ENCODE peak calls at places on chromosomes 1 and 21, in four cellular contexts. H, A, D and E are unnamed samples.

GRCh38 chr1:149986486-149987296 is 23.8 kb downstream of the OTUD7B start:
- DNase-seq in H (no peak), A (no peak), D (no peak), E (no peak)

GRCh38 chr1:231918239-231919015 is 291.8 kb downstream of the DISC1 start:
- DNase-seq in A (no peak), H (peak; percentile 11), D (no peak), E (no peak)

GRCh38 chr21:41961282-41961701 is 7.5 kb upstream of the C2CD2 start:
- DNase-seq in A (no peak), D (no peak), H (peak; percentile 78), E (no peak)

GRCh38 chr21:26307640-26308039 is 137.1 kb upstream of the APP start:
- DNase-seq in A (no peak), H (no peak), D (no peak), E (no peak)

GRCh38 chr1:43367026-43367903 is 546 bp downstream of the ELOVL1 start:
- DNase-seq in A (no peak), D (peak; percentile 46), H (peak; percentile 91), E (peak; percentile 17)

GRCh38 chr1:187762109-187762508 is 933.4 kb downstream of the PLA2G4A start:
- DNase-seq in A (no peak), D (no peak), H (no peak), E (no peak)

GRCh38 chr1:19007491-19008441 is 51.3 kb upstream of the IFFO2 start:
- DNase-seq in D (no peak), H (no peak), A (no peak), E (no peak)

GRCh38 chr1:107480548-107480947 is 339.7 kb downstream of the NTNG1 start:
- DNase-seq in H (no peak), D (no peak), A (no peak), E (no peak)

DNA sequence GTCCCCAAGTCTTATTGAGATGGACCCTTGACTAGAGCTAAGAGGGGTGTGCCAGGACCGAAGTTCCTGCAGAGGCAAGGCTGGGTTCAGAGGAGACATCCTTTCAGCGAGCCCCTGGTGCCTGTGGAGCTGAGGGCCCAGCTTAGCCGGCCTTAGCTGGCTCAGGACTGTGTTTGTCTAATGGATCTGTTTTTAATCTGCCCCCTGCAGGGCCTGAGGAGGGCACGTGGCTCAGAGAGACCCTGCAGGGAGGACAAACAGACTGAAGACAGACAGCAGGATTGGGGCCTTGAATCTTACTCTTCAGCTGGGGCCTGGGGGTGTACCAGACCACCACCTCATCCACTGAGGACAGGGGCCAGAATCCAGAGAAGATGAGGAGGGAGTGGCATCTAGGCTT is 1.6 kb downstream of the CRABP2 start:
- DNase-seq in H (peak; percentile 39), A (no peak), D (no peak), E (no peak)
- H3K4me3 ChIP-seq in H (no peak overlapping the region), A (peak overlapping the region; percentile 68), D (peak overlapping the region; percentile 62), E (no peak overlapping the region)

DNA sequence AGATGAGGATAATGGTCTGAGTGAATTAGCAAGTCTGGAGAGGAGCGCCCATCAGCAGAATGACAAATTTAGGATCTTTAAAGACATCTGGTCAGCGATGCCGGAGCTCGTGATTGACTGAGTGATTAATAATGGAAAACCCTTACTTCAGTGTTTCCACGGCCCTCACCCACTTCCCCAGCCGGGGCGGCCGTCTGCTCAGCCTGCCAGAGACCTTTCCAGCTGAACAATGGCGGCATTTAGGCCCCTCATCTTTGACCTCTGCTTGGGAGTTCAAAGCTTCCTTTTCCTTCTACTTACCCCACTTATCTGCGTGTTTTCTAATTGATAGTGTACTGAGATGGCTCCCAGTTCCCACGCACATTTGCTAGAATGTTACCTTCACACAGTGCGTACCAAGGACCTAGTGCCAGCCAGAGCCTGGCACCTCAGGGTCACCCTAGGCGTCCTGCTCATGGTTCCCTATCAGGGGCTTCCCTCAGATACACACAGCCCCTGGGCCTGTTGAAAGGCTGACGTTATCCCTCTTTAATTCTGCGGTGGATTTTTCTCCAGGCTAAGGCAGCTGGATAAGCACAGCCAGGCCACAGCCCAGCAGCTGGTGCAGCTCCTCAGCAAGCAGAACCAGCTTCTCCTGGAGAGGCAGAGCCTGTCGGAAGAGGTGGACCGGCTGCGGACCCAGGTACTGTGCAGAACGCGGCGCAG is 232.8 kb downstream of the SDCCAG8 start:
- DNase-seq in A (no peak), D (no peak), H (no peak), E (no peak)
- H3K4me3 ChIP-seq in A (no peak overlapping the region), D (peak overlapping the region; percentile 64), H (no peak overlapping the region), E (no peak overlapping the region)

DNA sequence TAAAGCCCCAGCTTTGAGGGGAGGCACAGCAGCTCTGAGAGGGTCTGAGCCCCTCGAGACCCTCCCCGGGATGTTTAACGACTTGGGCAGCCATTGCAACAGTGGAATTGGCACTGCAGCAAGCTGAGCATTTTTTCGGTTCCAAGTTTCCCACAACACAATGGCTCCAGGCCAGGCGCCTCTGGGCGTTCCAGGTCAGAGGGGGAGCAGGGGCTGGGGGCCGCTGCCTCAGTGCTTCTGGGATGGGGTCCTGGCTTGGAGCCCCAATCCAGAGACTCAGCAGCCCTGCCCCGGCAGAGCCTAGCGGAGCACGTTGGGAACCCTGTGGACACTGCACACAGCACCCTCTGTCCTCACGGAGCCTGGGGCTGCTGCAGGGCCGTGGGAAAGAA is 50.0 kb downstream of the COL18A1 start:
- DNase-seq in D (no peak), A (no peak), H (no peak), E (no peak)
- H3K4me3 ChIP-seq in D (no peak overlapping the region), A (no peak overlapping the region), H (no peak overlapping the region), E (peak overlapping the region; percentile 46)

GRCh38 chr1:11280719-11281376 is 7.8 kb downstream of the UBIAD1 start:
- DNase-seq in D (no peak), H (no peak), A (no peak), E (no peak)
- H3K4me3 ChIP-seq in D (no peak overlapping the region), H (no peak overlapping the region), A (no peak overlapping the region), E (no peak overlapping the region)

DNA sequence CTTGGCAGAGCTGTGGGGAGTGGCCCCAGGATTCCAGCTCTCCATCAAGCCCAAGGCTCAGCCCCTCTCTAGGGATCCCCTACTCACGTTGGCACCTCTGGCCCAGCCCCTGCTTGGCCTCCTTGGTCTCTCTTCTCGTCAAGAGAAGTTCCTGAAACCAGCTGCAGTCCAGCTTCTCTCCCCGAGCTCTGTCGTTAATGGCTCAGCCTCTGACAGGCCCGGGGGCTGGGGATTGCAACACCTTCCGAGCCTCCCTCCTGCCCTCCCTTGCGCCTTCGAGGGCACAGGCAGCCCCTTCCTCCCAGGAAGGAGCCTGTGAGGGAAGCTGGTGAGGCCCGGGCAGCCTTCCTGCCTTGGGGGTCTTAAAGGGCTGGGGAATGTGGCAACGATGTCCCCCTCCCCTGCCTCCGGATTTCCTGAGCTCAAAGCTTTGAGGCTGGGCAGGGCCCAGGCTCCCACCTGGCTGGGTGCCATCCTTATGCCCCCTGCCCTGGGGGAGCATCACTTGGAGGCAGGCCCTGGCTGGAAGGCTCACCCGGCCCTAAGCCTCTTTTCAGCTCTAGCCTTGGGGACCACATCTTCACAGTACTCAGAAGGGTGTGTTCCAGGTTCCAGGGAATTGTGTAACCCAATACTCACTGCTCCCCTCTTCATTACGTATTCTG is at the start of gene CSF3R:
- DNase-seq in A (no peak), H (no peak), D (no peak), E (no peak)
- H3K4me3 ChIP-seq in A (no peak within 1 kb of the TSS), H (no peak within 1 kb of the TSS), D (no peak within 1 kb of the TSS), E (no peak within 1 kb of the TSS)

DNA sequence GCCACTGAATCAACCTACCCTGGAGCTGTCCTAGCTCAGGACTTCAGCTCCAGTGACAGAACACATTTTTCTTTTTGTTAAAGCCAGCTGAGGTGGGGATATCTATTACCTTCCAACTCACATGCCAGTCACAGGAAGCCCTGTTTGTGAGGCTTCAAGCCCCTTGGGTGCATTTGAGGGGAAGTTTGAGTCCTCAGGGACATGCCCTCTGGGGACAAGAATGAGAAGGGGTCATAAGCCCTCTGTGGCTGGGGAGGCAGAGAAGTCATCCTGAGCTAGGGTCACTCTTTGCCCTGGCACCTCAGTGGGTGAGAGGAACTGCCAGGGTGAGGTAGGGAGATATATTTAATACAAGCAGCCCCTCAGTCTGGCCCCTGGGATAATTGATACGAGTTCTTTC is 33.5 kb upstream of the CLDN14 start:
- DNase-seq in H (no peak), D (no peak), A (no peak), E (no peak)
- H3K4me3 ChIP-seq in H (no peak overlapping the region), D (no peak overlapping the region), A (no peak overlapping the region), E (no peak overlapping the region)

DNA sequence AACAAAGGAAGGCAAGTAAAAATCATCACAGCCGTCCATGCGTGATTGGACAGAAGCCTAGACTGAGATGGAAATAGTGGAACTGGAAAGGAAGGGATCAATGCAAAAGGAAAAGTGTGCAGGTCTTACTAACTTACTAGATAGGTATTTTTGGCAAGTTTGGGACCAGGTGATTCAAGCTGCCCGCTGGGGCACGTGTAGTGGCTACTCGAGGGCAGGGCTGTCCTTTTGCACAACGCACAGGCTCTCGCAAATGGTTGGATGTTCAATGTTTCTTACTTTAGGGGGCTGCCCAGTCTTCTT is 561 bp upstream of the ALG6 start:
- DNase-seq in H (no peak), D (no peak), A (no peak), E (no peak)
- H3K4me3 ChIP-seq in H (peak overlapping the region; percentile 95), D (peak overlapping the region; percentile 75), A (peak overlapping the region; percentile 96), E (peak overlapping the region; percentile 94)

DNA sequence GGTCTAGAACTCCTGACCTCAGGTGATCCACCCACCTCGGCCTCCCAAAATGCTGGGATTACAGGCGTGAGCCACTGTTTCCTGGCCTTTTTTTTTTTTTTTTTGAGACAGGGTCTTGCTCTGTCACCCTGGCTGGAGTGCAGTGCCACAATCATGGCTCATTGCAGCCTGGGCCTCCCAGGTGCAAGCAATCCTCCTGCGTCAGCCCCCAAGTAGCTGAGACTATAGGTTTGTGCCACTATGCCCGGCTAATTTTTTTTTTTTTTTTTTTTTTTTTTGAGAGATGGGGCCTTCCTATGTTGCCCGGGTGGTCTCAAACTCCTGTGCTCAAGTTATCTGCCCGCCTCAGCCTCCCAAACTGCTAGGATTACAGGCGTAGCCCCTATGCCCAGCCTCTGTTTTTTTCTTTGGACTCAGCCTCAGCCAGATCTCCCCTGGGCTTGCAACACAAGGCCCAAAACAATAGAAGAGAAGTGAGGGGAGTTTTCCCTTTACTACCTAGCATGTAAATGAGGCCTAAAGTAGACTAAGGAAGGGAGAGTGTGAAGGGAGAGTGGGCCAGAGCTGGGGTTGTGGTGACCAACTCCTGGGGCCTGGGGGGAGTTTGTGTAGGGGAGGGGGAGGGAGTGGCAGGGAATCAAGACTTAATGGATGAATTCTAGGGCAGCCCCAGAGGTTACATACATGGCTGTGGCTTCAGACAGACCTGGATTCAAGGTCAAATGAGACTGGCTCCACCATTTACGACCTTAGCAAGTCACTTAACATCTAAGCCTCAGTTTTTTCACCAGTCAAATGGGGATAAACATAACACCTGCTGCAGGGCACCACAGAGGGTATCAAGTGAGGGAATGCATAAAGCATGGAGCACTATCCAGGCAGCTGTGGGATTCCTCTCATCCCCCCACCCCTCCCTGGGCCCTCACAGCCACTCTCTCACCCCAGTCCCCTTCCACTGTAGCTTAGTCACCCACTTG is 1.6 kb upstream of the CD52 start:
- DNase-seq in A (no peak), D (no peak), H (no peak), E (no peak)
- H3K4me3 ChIP-seq in A (no peak overlapping the region), D (no peak overlapping the region), H (no peak overlapping the region), E (no peak overlapping the region)